ENCODE peak calls at places on chromosomes 5 and 9, in four cellular contexts. K is neural progenitor cell, F is ascending aorta, W is body of pancreas. N is an unnamed sample.

GRCh38 chr5:127290019-127290945 is at the start of gene MEGF10:
- DNase-seq in K (peak; percentile 85), F (no peak), W (peak; percentile 15), N (no peak)

GRCh38 chr5:159100928-159101646 is 1.4 kb upstream of the EBF1 start:
- DNase-seq in K (no peak), F (no peak), W (no peak), N (no peak)

GRCh38 chr9:80893190-80893589 is 796.2 kb downstream of the TLE1 start:
- DNase-seq in K (no peak), F (no peak), W (no peak), N (no peak)

GRCh38 chr9:76571288-76572204 is 112.6 kb downstream of the GCNT1 start:
- DNase-seq in K (no peak), F (no peak), W (no peak), N (no peak)

GRCh38 chr5:102903074-102903871 is 148.2 kb downstream of the PAM start:
- DNase-seq in K (no peak), F (no peak), W (no peak), N (no peak)

GRCh38 chr9:95605826-95606555 is 89.2 kb upstream of the PTCH1 start:
- DNase-seq in K (peak; percentile 85), F (no peak), W (no peak), N (no peak)

GRCh38 chr9:70609542-70610286 is 195.3 kb upstream of the KLF9 start:
- DNase-seq in K (no peak), F (no peak), W (peak; percentile 41), N (no peak)

GRCh38 chr9:5611321-5612186 is 17.4 kb upstream of the RIC1 start:
- DNase-seq in K (no peak), F (no peak), W (no peak), N (no peak)

GRCh38 chr5:173329370-173330150 is 1.3 kb upstream of the STC2 start:
- DNase-seq in K (peak; percentile 67), F (no peak), W (peak; percentile 43), N (no peak)

GRCh38 chr9:89481161-89481915 is 16.6 kb downstream of the SEMA4D start:
- DNase-seq in K (no peak), F (no peak), W (no peak), N (no peak)

GRCh38 chr5:38809388-38810359 is 36.1 kb upstream of the OSMR start:
- DNase-seq in K (peak; percentile 93), F (peak; percentile 23), W (peak; percentile 84), N (peak; percentile 50)

GRCh38 chr5:1282139-1282992 is 12.5 kb downstream of the TERT start:
- DNase-seq in K (no peak), F (no peak), W (no peak), N (no peak)

GRCh38 chr9:107118873-107119272 is 164.2 kb upstream of the RAD23B start:
- DNase-seq in K (no peak), F (no peak), W (no peak), N (no peak)

GRCh38 chr9:125759812-125760134 is 12.6 kb downstream of the PBX3 start:
- DNase-seq in K (peak; percentile 69), F (no peak), W (no peak), N (no peak)

GRCh38 chr9:4796988-4797956 is 4.5 kb downstream of the RCL1 start:
- DNase-seq in K (peak; percentile 70), F (no peak), W (no peak), N (no peak)

GRCh38 chr5:96285823-96286222 is 147.2 kb downstream of the PCSK1 start:
- DNase-seq in K (peak; percentile 21), F (no peak), W (no peak), N (no peak)

GRCh38 chr5:58496488-58496887 is 5.3 kb downstream of the GAPT start:
- DNase-seq in K (no peak), F (no peak), W (no peak), N (no peak)

GRCh38 chr5:125484272-125485002 is 738.0 kb upstream of the ZNF608 start:
- DNase-seq in K (peak; percentile 9), F (peak; percentile 62), W (peak; percentile 57), N (peak; percentile 34)

GRCh38 chr5:31574777-31575176 is 42.7 kb downstream of the C5orf22 start:
- DNase-seq in K (no peak), F (no peak), W (no peak), N (no peak)

GRCh38 chr9:21295992-21296391 is 9.1 kb downstream of the IFNA5 start:
- DNase-seq in K (no peak), F (no peak), W (no peak), N (no peak)

GRCh38 chr5:136007271-136007670 is 21.5 kb upstream of the TGFBI start:
- DNase-seq in K (no peak), F (no peak), W (no peak), N (no peak)

GRCh38 chr5:103345461-103345860 is 86.9 kb downstream of the MACIR start:
- DNase-seq in K (no peak), F (no peak), W (no peak), N (no peak)

GRCh38 chr9:122807271-122807900 is 7.5 kb downstream of the OR1K1 start:
- DNase-seq in K (no peak), F (no peak), W (no peak), N (no peak)

GRCh38 chr5:111158105-111158744 is 66.0 kb upstream of the CAMK4 start:
- DNase-seq in K (peak; percentile 79), F (no peak), W (peak; percentile 77), N (peak; percentile 8)

GRCh38 chr9:106697799-106698591 is 165.0 kb upstream of the ZNF462 start:
- DNase-seq in K (no peak), F (no peak), W (peak; percentile 78), N (peak; percentile 8)

GRCh38 chr9:12712532-12712931 is 19.3 kb downstream of the TYRP1 start:
- DNase-seq in K (no peak), F (no peak), W (no peak), N (no peak)

GRCh38 chr9:137604345-137605145 is 941 bp upstream of the ARRDC1 start:
- DNase-seq in K (peak; percentile 39), F (no peak), W (no peak), N (no peak)

GRCh38 chr9:137606734-137607138 is 1.2 kb downstream of the ARRDC1 start:
- DNase-seq in K (no peak), F (no peak), W (no peak), N (no peak)

GRCh38 chr9:137607141-137607857 is 1.8 kb downstream of the ARRDC1 start:
- DNase-seq in K (no peak), F (no peak), W (no peak), N (no peak)

GRCh38 chr9:137605146-137606004 is at the start of gene ARRDC1:
- DNase-seq in K (peak; percentile 96), F (peak; percentile 75), W (peak; percentile 97), N (peak; percentile 78)

GRCh38 chr9:137606005-137606601 is 617 bp downstream of the ARRDC1 start:
- DNase-seq in K (peak; percentile 56), F (no peak), W (peak; percentile 64), N (no peak)
- H3K9me3 ChIP-seq in K (no peaks in the 10 kb centered on the region), F (no peaks in the 10 kb centered on the region), W (no peaks in the 10 kb centered on the region), N (no peaks in the 10 kb centered on the region)

DNA sequence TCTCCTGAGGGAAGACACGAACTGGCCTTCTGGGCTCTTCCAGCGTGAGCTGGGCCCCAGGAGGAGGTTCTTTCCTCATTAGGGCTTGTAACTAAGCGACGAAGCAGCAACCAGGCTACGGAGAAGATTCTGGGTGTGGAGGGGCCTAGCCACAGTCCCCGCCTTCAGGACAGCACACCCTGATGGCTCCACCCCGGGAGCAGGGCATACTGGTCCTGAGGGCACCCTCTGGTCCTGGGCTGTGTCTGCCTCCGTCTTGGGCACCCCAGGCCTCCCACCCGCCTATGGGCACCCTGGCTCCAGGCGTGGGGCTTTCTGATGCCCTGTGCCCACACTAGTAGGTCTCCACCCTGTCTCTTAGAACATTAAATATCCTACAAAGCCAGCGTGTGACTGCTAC is 136.4 kb downstream of the OLFM1 start:
- DNase-seq in K (no peak), F (no peak), W (no peak), N (no peak)
- H3K27ac ChIP-seq in K (no peak overlapping the region), F (no peak overlapping the region), W (no peak overlapping the region), N (no peak overlapping the region)

GRCh38 chr9:137302176-137303030 is at the start of gene NRARP:
- DNase-seq in K (peak; percentile 94), F (peak; percentile 54), W (peak; percentile 92), N (peak; percentile 38)

GRCh38 chr9:137300607-137301085 is 1.4 kb downstream of the NRARP start:
- DNase-seq in K (peak; percentile 90), F (no peak), W (peak; percentile 53), N (no peak)

GRCh38 chr9:137299938-137300337 is 2.1 kb downstream of the NRARP start:
- DNase-seq in K (peak; percentile 59), F (no peak), W (peak; percentile 71), N (no peak)

GRCh38 chr9:137303031-137303892 is 1.2 kb upstream of the NRARP start:
- DNase-seq in K (peak; percentile 70), F (no peak), W (peak; percentile 20), N (no peak)

DNA sequence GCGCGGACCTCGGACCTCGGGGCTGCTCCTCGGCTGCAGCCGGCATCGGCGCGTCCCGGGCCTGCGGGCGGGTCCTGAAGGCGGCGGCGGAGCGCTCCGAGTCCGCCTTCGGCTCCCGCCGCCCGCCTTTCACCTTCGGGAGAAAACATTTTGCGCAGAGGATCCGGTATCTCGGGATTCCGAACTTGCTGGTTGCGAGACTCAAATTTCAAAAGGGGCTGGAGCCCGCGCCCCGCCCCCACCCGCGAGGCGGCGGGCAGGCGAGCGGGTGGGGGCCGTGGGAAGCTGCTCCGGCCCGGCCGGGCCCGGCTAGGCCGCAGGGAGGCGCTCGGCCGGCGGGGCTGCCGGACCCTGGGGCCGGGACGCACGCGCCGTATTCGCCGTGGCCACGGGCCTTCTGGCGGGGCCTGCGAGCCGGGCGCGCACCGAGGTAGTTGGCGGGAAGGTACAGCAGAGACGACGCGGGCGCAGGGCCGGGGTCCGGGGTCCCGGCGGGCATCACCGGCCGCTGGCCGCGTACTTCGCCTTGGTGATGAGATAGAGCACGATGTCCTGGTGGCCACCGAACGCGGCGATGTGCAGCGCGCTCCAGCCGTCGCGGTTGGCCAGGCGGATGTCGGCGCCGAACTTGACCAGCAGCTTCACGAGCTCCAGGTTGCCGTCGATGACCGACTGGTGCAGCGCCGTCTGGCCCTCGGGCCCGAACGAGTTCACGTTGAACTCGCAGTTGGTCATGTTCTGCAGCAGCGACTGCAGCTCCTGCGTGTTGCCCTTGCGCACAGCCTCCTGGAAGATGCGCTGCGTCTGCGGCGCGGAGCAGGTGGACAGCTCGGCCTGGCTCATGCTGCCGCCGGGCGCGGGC is 754 bp downstream of the NRARP start:
- DNase-seq in K (peak; percentile 91), F (no peak), W (peak; percentile 71), N (no peak)
- TF ChIP-seq CTCF in K (peak; percentile 50), F (peak; percentile 16), W (peak; percentile 23), N (no peak)

GRCh38 chr5:141319699-141320098 is 885 bp downstream of the TAF7 start:
- DNase-seq in K (no peak), F (no peak), W (no peak), N (no peak)

GRCh38 chr5:141322261-141322660 is 1.7 kb upstream of the TAF7 start:
- DNase-seq in K (no peak), F (no peak), W (no peak), N (no peak)

GRCh38 chr5:141320225-141321169 is at the start of gene TAF7:
- DNase-seq in K (peak; percentile 96), F (peak; percentile 47), W (peak; percentile 89), N (peak; percentile 38)

GRCh38 chr5:141313711-141314110 is 6.9 kb downstream of the TAF7 start:
- DNase-seq in K (no peak), F (no peak), W (no peak), N (no peak)

DNA sequence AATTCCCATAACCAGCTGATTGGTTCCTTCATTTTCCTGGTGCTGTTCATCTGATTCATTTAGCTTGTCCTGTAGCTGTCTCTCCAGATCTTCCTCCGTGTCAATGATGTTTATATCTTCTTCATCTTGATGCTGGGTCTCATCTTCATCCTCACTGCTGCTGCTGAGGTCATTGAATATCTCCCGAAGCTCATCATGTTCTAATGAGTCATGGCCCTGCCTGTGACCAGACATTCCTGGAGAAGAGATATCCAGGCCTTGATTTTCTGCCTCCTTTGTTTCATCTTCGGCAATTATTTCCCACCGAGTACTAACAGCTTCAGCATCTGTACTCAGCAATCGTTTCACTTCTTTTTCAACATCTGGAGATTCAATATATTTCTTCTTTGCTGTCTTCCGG is 1.4 kb downstream of the TAF7 start:
- DNase-seq in K (no peak), F (no peak), W (no peak), N (no peak)
- H3K9me3 ChIP-seq in K (peaks cover 26% of the 10 kb centered on the region), F (peaks cover 85% of the 10 kb centered on the region), W (peaks cover 3% of the 10 kb centered on the region), N (peaks cover 60% of the 10 kb centered on the region)

N was measured in thoracic aorta.